ENCODE peak calls at places on chromosomes 4 and X, in eight cellular contexts. Z is uterus; U is activated naive CD4-positive, alpha-beta T cell; H is NCI-H748 treated with DMSO at 0.1 percent for 48 hours; Q is NCI-H1694 treated with DMSO at 0.1 percent for 48 hours; P is stimulated activated CD8-positive, alpha-beta memory T cell treated with anti-CD3 and anti-CD28 coated beads, Interleukin-12 subunit alpha, Interleukin-12 subunit beta, amount 100 ng/mL, for 1 hour; J is amniotic epithelial cell; T is KBM-7. R is an unnamed sample.

GRCh38 chrX:45309096-45309495 is 108.4 kb upstream of the DIPK2B start:
- DNase-seq in J (peak), T (no peak), H (no peak), U (no peak), Z (no peak), Q (no peak), P (no peak), R (no peak)

GRCh38 chr4:185534850-185535761 is at the start of gene PDLIM3:
- DNase-seq in P (no peak), Q (no peak), H (peak), T (no peak), Z (peak), U (no peak), J (no peak), R (no peak)

GRCh38 chrX:64093761-64094160 is 111.7 kb downstream of the AMER1 start:
- DNase-seq in J (no peak), U (no peak), T (peak), Q (peak), Z (no peak), H (no peak), P (no peak), R (peak)

GRCh38 chrX:22629105-22629725 is 356.5 kb downstream of the CBLL2 start:
- DNase-seq in P (no peak), U (no peak), Z (no peak), Q (no peak), J (peak), T (no peak), H (no peak), R (no peak)

GRCh38 chr4:54781771-54782170 is 124.0 kb downstream of the KIT start:
- DNase-seq in T (no peak), J (no peak), Z (peak), Q (no peak), H (no peak), U (no peak), P (no peak), R (no peak)

GRCh38 chr4:8439914-8440490 is 521 bp downstream of the ACOX3 start:
- DNase-seq in T (no peak), U (no peak), J (peak), H (no peak), Z (peak), P (no peak), Q (peak), R (peak)

GRCh38 chr4:183658362-183659028 is 490 bp downstream of the RWDD4 start:
- DNase-seq in T (peak), Q (no peak), U (no peak), P (no peak), H (peak), J (peak), Z (no peak), R (peak)

GRCh38 chrX:71953946-71954345 is 43.3 kb downstream of the NHSL2 start:
- DNase-seq in Z (no peak), T (no peak), P (no peak), U (no peak), H (no peak), Q (no peak), J (no peak), R (no peak)

GRCh38 chrX:123339201-123339905 is 155.3 kb downstream of the GRIA3 start:
- DNase-seq in H (no peak), J (peak), Z (no peak), U (no peak), P (no peak), T (no peak), Q (no peak), R (no peak)

GRCh38 chr4:132572210-132572609 is 576.9 kb upstream of the PCDH10 start:
- DNase-seq in H (no peak), U (no peak), Q (no peak), J (peak), P (no peak), Z (no peak), T (no peak), R (no peak)

GRCh38 chrX:138082881-138083280 is 517.0 kb downstream of the ZIC3 start:
- DNase-seq in U (no peak), Q (no peak), H (no peak), T (no peak), P (no peak), Z (no peak), J (no peak), R (no peak)

GRCh38 chrX:48695524-48695875 is 1.0 kb upstream of the SUV39H1 start:
- DNase-seq in U (no peak), T (no peak), Q (no peak), J (no peak), Z (no peak), H (no peak), P (no peak), R (no peak)

GRCh38 chrX:102950908-102951866 is 14.1 kb downstream of the RAB40AL start:
- DNase-seq in T (peak), P (peak), H (peak), J (peak), U (peak), Z (peak), Q (peak), R (peak)

GRCh38 chr4:155039162-155039561 is 169.3 kb upstream of the NPY2R start:
- DNase-seq in Q (no peak), U (no peak), H (no peak), Z (no peak), P (no peak), T (no peak), J (no peak), R (no peak)

GRCh38 chr4:115906428-115906827 is 793.0 kb upstream of the NDST4 start:
- DNase-seq in Q (no peak), T (no peak), Z (no peak), J (no peak), H (no peak), P (no peak), U (no peak), R (no peak)

GRCh38 chrX:40145001-40145631 is 47.4 kb upstream of the BCOR start:
- DNase-seq in J (no peak), P (no peak), Q (peak), H (no peak), U (no peak), Z (no peak), T (peak), R (no peak)

GRCh38 chr4:57369446-57369845 is 259.3 kb upstream of the IGFBP7 start:
- DNase-seq in P (no peak), H (no peak), U (no peak), J (no peak), T (no peak), Z (no peak), Q (no peak), R (no peak)

GRCh38 chr4:41079871-41080565 is 134.3 kb downstream of the APBB2 start:
- DNase-seq in Z (no peak), H (no peak), U (no peak), P (no peak), Q (no peak), J (no peak), T (no peak), R (no peak)